ENCODE peak calls at places on chromosome 16, in ten cellular contexts. F is effector memory CD4-positive, alpha-beta T cell; H is CD4-positive, CD25-positive, alpha-beta regulatory T cell; X is GM23338; J is aorta; Q is heart right ventricle; W is K562; I is adrenal gland; B is sigmoid colon; A is upper lobe of right lung. U is an unnamed sample.
A peak's percentile ranks its signal among the peaks of the same experiment; 100 is the strongest.

GRCh38 chr16:67428146-67428731 is 2.7 kb upstream of the HSD11B2 start:
- DNase-seq in W (peak; percentile 82), F (no peak), A (peak; percentile 85), I (peak; percentile 63), X (peak; percentile 94), J (peak; percentile 88), B (peak; percentile 87), H (peak; percentile 19), Q (peak; percentile 75), U (no peak)

GRCh38 chr16:67775273-67775672 is 31.1 kb downstream of the RANBP10 start:
- DNase-seq in H (no peak), F (no peak), B (no peak), W (no peak), I (no peak), A (no peak), J (no peak), Q (no peak), X (no peak), U (no peak)

GRCh38 chr16:48081656-48082055 is 74.1 kb downstream of the ABCC12 start:
- DNase-seq in X (no peak), H (no peak), B (no peak), I (peak; percentile 40), W (no peak), F (no peak), A (no peak), Q (no peak), J (no peak), U (no peak)

GRCh38 chr16:79988721-79989220 is 388.2 kb upstream of the MAF start:
- DNase-seq in Q (no peak), J (no peak), B (no peak), I (no peak), H (no peak), X (no peak), W (no peak), F (no peak), A (no peak), U (no peak)

GRCh38 chr16:75566889-75567255 is 693 bp downstream of the GABARAPL2 start:
- DNase-seq in W (peak; percentile 48), B (no peak), J (no peak), I (peak; percentile 23), X (peak; percentile 64), H (peak; percentile 16), A (no peak), Q (no peak), F (no peak), U (no peak)

GRCh38 chr16:11431915-11432465 is 86.7 kb downstream of the RMI2 start:
- DNase-seq in Q (no peak), B (no peak), I (no peak), A (no peak), H (no peak), W (no peak), F (no peak), X (no peak), J (no peak), U (no peak)

GRCh38 chr16:78392585-78393195 is 293.2 kb downstream of the WWOX start:
- DNase-seq in I (no peak), H (no peak), F (no peak), X (no peak), B (no peak), Q (no peak), W (no peak), A (no peak), J (no peak), U (no peak)

GRCh38 chr16:88527186-88527936 is 42.8 kb upstream of the ZC3H18 start:
- DNase-seq in B (peak; percentile 84), Q (peak; percentile 67), I (no peak), W (peak; percentile 90), A (peak; percentile 83), J (peak; percentile 87), X (peak; percentile 89), H (peak; percentile 42), F (peak; percentile 30), U (no peak)

GRCh38 chr16:8126313-8126712 is 464.0 kb downstream of the TMEM114 start:
- DNase-seq in A (no peak), F (no peak), W (no peak), X (no peak), Q (no peak), B (no peak), H (no peak), J (no peak), I (no peak), U (no peak)

GRCh38 chr16:64892843-64893242 is 229.0 kb downstream of the CDH11 start:
- DNase-seq in J (no peak), B (no peak), I (no peak), F (no peak), W (no peak), H (no peak), A (no peak), X (no peak), Q (no peak), U (no peak)

GRCh38 chr16:75267631-75268264 is 16.3 kb upstream of the BCAR1 start:
- DNase-seq in I (peak; percentile 93), X (no peak), J (no peak), F (no peak), H (no peak), B (peak; percentile 82), A (peak; percentile 82), W (no peak), Q (peak; percentile 80), U (no peak)

GRCh38 chr16:29315046-29315445 is 91.5 kb downstream of the NPIPB11 start:
- DNase-seq in I (no peak), B (peak; percentile 28), A (no peak), H (no peak), W (no peak), Q (no peak), F (no peak), X (no peak), J (no peak), U (no peak)

GRCh38 chr16:78684040-78684611 is 584.7 kb downstream of the WWOX start:
- DNase-seq in J (peak; percentile 86), W (no peak), F (no peak), H (no peak), I (peak; percentile 64), B (peak; percentile 81), A (no peak), Q (peak; percentile 60), X (no peak), U (no peak)

GRCh38 chr16:29943846-29944669 is 17.8 kb upstream of the TMEM219 start:
- DNase-seq in X (peak; percentile 80), I (peak; percentile 84), F (no peak), W (peak; percentile 74), B (peak; percentile 72), H (no peak), Q (no peak), A (no peak), J (peak; percentile 66), U (no peak)

DNA sequence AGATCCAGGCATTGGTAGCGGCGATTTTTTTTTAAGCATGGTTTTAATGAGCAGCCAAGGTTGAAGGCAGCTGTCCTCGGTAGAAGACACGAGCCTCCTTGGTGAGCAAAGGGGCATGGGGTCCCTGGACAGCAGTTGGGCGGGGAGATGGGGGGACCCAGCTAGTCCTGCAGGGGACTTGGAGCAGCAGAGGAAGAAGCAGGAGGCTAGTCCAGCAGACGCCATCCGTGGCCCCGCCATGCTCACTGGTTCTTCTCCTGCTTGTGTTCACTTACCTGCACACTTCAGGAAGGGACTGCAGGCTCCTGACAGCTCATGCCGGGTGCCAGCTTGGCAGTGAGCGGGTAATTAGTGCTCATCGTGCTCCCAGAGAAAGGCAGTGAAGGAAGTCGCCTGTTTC is 130.2 kb upstream of the CDH5 start:
- DNase-seq in B (peak; percentile 54), I (no peak), W (no peak), X (no peak), F (no peak), J (no peak), A (no peak), Q (no peak), H (no peak), U (no peak)
- H3K4me1 ChIP-seq in B (no peaks in the 10 kb centered on the region), I (no peaks in the 10 kb centered on the region), W (no peaks in the 10 kb centered on the region), X (no peaks in the 10 kb centered on the region), F (no peaks in the 10 kb centered on the region), J (no peaks in the 10 kb centered on the region), A (no peaks in the 10 kb centered on the region), Q (peaks cover 3% of the 10 kb centered on the region), H (no peaks in the 10 kb centered on the region), U (no peaks in the 10 kb centered on the region)

GRCh38 chr16:4231367-4231766 is 10.5 kb downstream of the SRL start:
- DNase-seq in B (no peak), A (no peak), I (no peak), F (no peak), W (no peak), X (no peak), J (no peak), H (no peak), Q (no peak), U (no peak)

GRCh38 chr16:4233431-4233830 is 8.4 kb downstream of the SRL start:
- DNase-seq in J (no peak), W (no peak), I (no peak), B (no peak), A (no peak), H (no peak), Q (no peak), X (no peak), F (no peak), U (no peak)

GRCh38 chr16:4232541-4233386 is 9.1 kb downstream of the SRL start:
- DNase-seq in W (no peak), J (no peak), F (no peak), X (no peak), B (no peak), I (no peak), Q (no peak), A (no peak), H (no peak), U (no peak)

GRCh38 chr16:4227040-4227332 is 14.9 kb downstream of the SRL start:
- DNase-seq in A (no peak), I (no peak), F (no peak), J (no peak), X (no peak), Q (no peak), W (no peak), H (no peak), B (no peak), U (no peak)

DNA sequence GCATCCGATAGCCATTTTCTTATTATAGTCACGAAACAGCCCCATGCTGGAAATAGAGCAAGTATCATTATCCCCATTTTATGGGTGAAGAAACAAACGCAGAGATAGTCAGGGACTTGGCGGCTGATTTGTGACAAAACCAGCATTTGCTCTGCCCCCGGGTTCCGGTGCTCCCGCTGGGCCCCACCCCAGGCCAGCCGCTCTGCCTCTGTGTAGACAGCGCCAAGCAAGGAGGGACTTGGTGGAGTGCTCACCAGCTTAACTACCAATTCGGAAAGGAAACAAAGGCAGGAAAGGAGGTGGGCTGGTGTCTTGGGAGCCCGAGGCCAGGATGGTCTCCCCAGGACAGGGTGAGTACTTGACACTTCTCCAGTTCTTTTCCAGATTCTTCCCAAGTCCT is 10.0 kb downstream of the SRL start:
- DNase-seq in A (no peak), J (no peak), H (no peak), W (no peak), I (no peak), Q (no peak), B (no peak), F (no peak), X (no peak), U (no peak)
- H3K27ac ChIP-seq in A (no peak overlapping the region), J (no peak overlapping the region), H (no peak overlapping the region), W (no peak overlapping the region), I (no peak overlapping the region), Q (peak overlapping the region; percentile 93), B (no peak overlapping the region), F (no peak overlapping the region), X (no peak overlapping the region), U (no peak overlapping the region)

GRCh38 chr16:49546735-49547134 is 173.1 kb downstream of the C16orf78 start:
- DNase-seq in A (no peak), X (no peak), B (no peak), Q (no peak), I (no peak), W (no peak), J (no peak), H (no peak), F (no peak), U (no peak)
- H3K36me3 ChIP-seq in A (no peaks in the 10 kb centered on the region), X (no peaks in the 10 kb centered on the region), B (no peaks in the 10 kb centered on the region), Q (no peaks in the 10 kb centered on the region), I (no peaks in the 10 kb centered on the region), W (no peaks in the 10 kb centered on the region), J (no peaks in the 10 kb centered on the region), H (no peaks in the 10 kb centered on the region), F (no peaks in the 10 kb centered on the region), U (no peaks in the 10 kb centered on the region)

GRCh38 chr16:398551-399277 is 1.7 kb downstream of the NME4 start:
- DNase-seq in F (no peak), X (peak; percentile 74), Q (no peak), B (no peak), A (peak; percentile 68), J (no peak), W (no peak), H (no peak), I (no peak), U (no peak)
- H3K4me1 ChIP-seq in F (peaks cover 2% of the 10 kb centered on the region), X (peaks cover 20% of the 10 kb centered on the region), Q (peaks cover 43% of the 10 kb centered on the region), B (peaks cover 40% of the 10 kb centered on the region), A (peaks cover 25% of the 10 kb centered on the region), J (no peaks in the 10 kb centered on the region), W (peaks cover 66% of the 10 kb centered on the region), H (peaks cover 16% of the 10 kb centered on the region), I (peaks cover 23% of the 10 kb centered on the region), U (peaks cover 58% of the 10 kb centered on the region)